ENCODE peak calls at places on chromosomes 6 and 20, in five cellular contexts. One of them, this sample, is unnamed. For H3K27me3, the result is how much of the 10 kb centered on the place peaks cover.

GRCh38 chr20:38893485-38894090 is 32.6 kb upstream of the FAM83D start:
- DNase-seq in fibroblast of lung: peak
- DNase-seq in HepG2: peak
- DNase-seq in neuronal stem cell: peak
- DNase-seq in stomach: peak
- DNase-seq in this sample: peak

GRCh38 chr6:9428416-9429172 is 986.3 kb downstream of the TFAP2A start:
- DNase-seq in fibroblast of lung: peak
- DNase-seq in HepG2: no peak
- DNase-seq in neuronal stem cell: no peak
- DNase-seq in stomach: no peak
- DNase-seq in this sample: no peak

GRCh38 chr20:3815703-3816315 is 4.5 kb upstream of the AP5S1 start:
- DNase-seq in fibroblast of lung: no peak
- DNase-seq in HepG2: no peak
- DNase-seq in neuronal stem cell: no peak
- DNase-seq in stomach: no peak
- DNase-seq in this sample: no peak

GRCh38 chr20:48422242-48422960 is 405.4 kb downstream of the PREX1 start:
- DNase-seq in fibroblast of lung: no peak
- DNase-seq in HepG2: no peak
- DNase-seq in neuronal stem cell: no peak
- DNase-seq in stomach: no peak
- DNase-seq in this sample: no peak

GRCh38 chr6:166602928-166603690 is 16.6 kb upstream of the RAMACL start:
- DNase-seq in fibroblast of lung: no peak
- DNase-seq in HepG2: no peak
- DNase-seq in neuronal stem cell: no peak
- DNase-seq in stomach: no peak
- DNase-seq in this sample: no peak

GRCh38 chr6:1606533-1607235 is 3.0 kb upstream of the FOXC1 start:
- DNase-seq in fibroblast of lung: no peak
- DNase-seq in HepG2: no peak
- DNase-seq in neuronal stem cell: no peak
- DNase-seq in stomach: no peak
- DNase-seq in this sample: peak

GRCh38 chr20:58545565-58546195 is 30.5 kb upstream of the APCDD1L start:
- DNase-seq in fibroblast of lung: no peak
- DNase-seq in HepG2: no peak
- DNase-seq in neuronal stem cell: no peak
- DNase-seq in stomach: peak
- DNase-seq in this sample: no peak

GRCh38 chr20:42749548-42749947 is 440.2 kb downstream of the PTPRT start:
- DNase-seq in fibroblast of lung: no peak
- DNase-seq in HepG2: no peak
- DNase-seq in neuronal stem cell: no peak
- DNase-seq in stomach: no peak
- DNase-seq in this sample: no peak

GRCh38 chr20:44701116-44701865 is 13.9 kb upstream of the CCN5 start:
- DNase-seq in fibroblast of lung: peak
- DNase-seq in HepG2: peak
- DNase-seq in neuronal stem cell: no peak
- DNase-seq in stomach: no peak
- DNase-seq in this sample: peak

GRCh38 chr20:31543966-31544598 is 29.8 kb downstream of the HM13 start:
- DNase-seq in fibroblast of lung: peak
- DNase-seq in HepG2: no peak
- DNase-seq in neuronal stem cell: no peak
- DNase-seq in stomach: no peak
- DNase-seq in this sample: no peak

GRCh38 chr20:24379116-24379927 is 90.1 kb upstream of the SYNDIG1 start:
- DNase-seq in fibroblast of lung: peak
- DNase-seq in HepG2: no peak
- DNase-seq in neuronal stem cell: no peak
- DNase-seq in stomach: no peak
- DNase-seq in this sample: no peak

GRCh38 chr20:14633507-14633906 is 296.1 kb upstream of the FLRT3 start:
- DNase-seq in fibroblast of lung: no peak
- DNase-seq in HepG2: no peak
- DNase-seq in neuronal stem cell: no peak
- DNase-seq in stomach: no peak
- DNase-seq in this sample: no peak

GRCh38 chr6:90415178-90415577 is 118.5 kb upstream of the BACH2 start:
- DNase-seq in fibroblast of lung: no peak
- DNase-seq in HepG2: no peak
- DNase-seq in neuronal stem cell: no peak
- DNase-seq in stomach: no peak
- DNase-seq in this sample: no peak

GRCh38 chr20:47764154-47764734 is 21.0 kb downstream of the SULF2 start:
- DNase-seq in fibroblast of lung: no peak
- DNase-seq in HepG2: no peak
- DNase-seq in neuronal stem cell: no peak
- DNase-seq in stomach: no peak
- DNase-seq in this sample: no peak

GRCh38 chr6:37518116-37518515 is 18.4 kb upstream of the CCDC167 start:
- DNase-seq in fibroblast of lung: no peak
- DNase-seq in HepG2: no peak
- DNase-seq in neuronal stem cell: no peak
- DNase-seq in stomach: no peak
- DNase-seq in this sample: no peak

GRCh38 chr20:34983995-34984735 is 28.5 kb downstream of the MYH7B start:
- DNase-seq in fibroblast of lung: no peak
- DNase-seq in HepG2: no peak
- DNase-seq in neuronal stem cell: no peak
- DNase-seq in stomach: no peak
- DNase-seq in this sample: peak

GRCh38 chr6:15063253-15063853 is 182.5 kb upstream of the JARID2 start:
- DNase-seq in fibroblast of lung: no peak
- DNase-seq in HepG2: peak
- DNase-seq in neuronal stem cell: no peak
- DNase-seq in stomach: no peak
- DNase-seq in this sample: no peak

GRCh38 chr6:125550892-125551291 is 198.5 kb upstream of the HEY2 start:
- DNase-seq in fibroblast of lung: no peak
- DNase-seq in HepG2: no peak
- DNase-seq in neuronal stem cell: no peak
- DNase-seq in stomach: no peak
- DNase-seq in this sample: no peak

GRCh38 chr6:134503542-134504281 is 185.8 kb upstream of the SGK1 start:
- DNase-seq in fibroblast of lung: no peak
- DNase-seq in HepG2: no peak
- DNase-seq in neuronal stem cell: no peak
- DNase-seq in stomach: no peak
- DNase-seq in this sample: no peak

DNA sequence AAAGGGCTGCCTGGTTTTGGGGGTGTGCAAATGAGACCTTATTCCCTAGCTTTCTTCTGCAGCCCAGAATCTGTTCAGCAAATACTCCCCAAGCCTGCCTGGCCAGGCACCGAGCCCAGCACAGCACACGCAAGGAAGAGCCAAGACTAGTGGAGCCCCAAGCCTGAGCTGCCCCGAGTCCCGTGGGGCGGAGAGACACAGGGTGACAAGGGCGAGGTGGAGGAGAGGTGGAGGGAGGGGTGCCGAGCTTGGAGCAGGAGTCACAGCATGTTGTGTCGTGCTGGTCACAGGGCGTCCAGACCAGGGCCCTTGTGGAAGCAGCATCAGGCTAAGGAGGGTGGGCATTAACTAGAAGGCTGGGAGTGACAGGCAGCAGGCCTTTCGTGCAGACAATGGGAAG is 391.6 kb downstream of the TAF4 start:
- DNase-seq in fibroblast of lung: no peak
- DNase-seq in HepG2: no peak
- DNase-seq in neuronal stem cell: no peak
- DNase-seq in stomach: no peak
- DNase-seq in this sample: no peak
- H3K27me3 ChIP-seq in fibroblast of lung: under half
- H3K27me3 ChIP-seq in HepG2: under half
- H3K27me3 ChIP-seq in neuronal stem cell: under half
- H3K27me3 ChIP-seq in stomach: under half
- H3K27me3 ChIP-seq in this sample: under half

GRCh38 chr6:27295301-27296079 is 16.6 kb downstream of the POM121L2 start:
- DNase-seq in fibroblast of lung: peak
- DNase-seq in HepG2: peak
- DNase-seq in neuronal stem cell: no peak
- DNase-seq in stomach: no peak
- DNase-seq in this sample: peak
- H3K4me3 ChIP-seq in fibroblast of lung: peak
- H3K4me3 ChIP-seq in HepG2: peak
- H3K4me3 ChIP-seq in neuronal stem cell: peak
- H3K4me3 ChIP-seq in stomach: no peak
- H3K4me3 ChIP-seq in this sample: peak

DNA sequence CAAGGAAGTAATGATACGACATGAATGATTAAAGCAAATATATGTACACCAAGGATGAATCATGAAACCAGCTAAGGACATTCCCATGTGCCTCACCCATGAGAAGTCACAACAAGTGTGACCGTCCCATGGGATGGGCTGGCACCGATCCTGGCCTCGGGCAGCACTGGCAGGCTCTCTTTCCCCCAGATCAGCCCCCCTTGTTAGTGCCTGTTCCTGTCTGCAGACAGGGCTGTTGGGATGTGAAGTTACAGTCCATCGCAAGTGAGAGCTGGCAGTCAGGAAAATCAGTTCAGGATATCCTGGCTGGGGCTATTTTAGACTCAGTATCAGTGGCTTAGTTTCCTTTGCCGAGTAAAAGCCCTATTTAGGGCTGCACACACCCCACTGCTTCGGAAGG is 129.2 kb upstream of the SNX9 start:
- DNase-seq in fibroblast of lung: no peak
- DNase-seq in HepG2: no peak
- DNase-seq in neuronal stem cell: no peak
- DNase-seq in stomach: peak
- DNase-seq in this sample: no peak
- H3K27me3 ChIP-seq in fibroblast of lung: under half
- H3K27me3 ChIP-seq in HepG2: under half
- H3K27me3 ChIP-seq in neuronal stem cell: under half
- H3K27me3 ChIP-seq in stomach: under half
- H3K27me3 ChIP-seq in this sample: under half

GRCh38 chr6:33789550-33789895 is 593 bp upstream of the LEMD2 start:
- DNase-seq in fibroblast of lung: no peak
- DNase-seq in HepG2: no peak
- DNase-seq in neuronal stem cell: no peak
- DNase-seq in stomach: no peak
- DNase-seq in this sample: no peak
- H3K4me3 ChIP-seq in fibroblast of lung: peak
- H3K4me3 ChIP-seq in HepG2: no peak
- H3K4me3 ChIP-seq in neuronal stem cell: peak
- H3K4me3 ChIP-seq in stomach: peak
- H3K4me3 ChIP-seq in this sample: peak

DNA sequence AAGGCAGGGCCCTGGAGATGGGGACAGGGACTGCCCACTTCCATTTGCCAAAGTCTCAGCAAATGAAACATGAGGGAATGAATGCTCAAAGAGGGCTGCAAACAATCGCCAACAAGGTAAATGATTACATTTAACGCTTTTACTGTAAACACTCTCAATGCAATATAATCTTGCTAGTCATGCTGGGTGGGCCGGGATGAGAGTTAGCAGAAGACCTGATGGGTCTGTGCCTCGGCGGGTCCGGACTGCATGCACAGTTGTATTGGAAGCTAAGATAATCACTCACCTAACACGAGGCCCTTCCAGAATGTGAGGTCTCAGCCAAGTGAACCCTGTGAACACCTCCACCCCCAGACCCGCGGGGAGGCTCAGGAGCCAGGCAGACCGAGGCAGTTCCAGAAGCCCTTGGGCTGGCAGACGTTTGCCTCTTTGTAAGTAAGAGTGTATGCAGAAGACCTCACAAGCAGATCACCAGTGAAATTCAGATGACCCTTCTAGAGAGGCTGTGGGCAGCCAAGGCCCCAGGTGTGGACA is 4.7 kb upstream of the SLCO4A1 start:
- DNase-seq in fibroblast of lung: no peak
- DNase-seq in HepG2: no peak
- DNase-seq in neuronal stem cell: no peak
- DNase-seq in stomach: no peak
- DNase-seq in this sample: no peak
- H3K27me3 ChIP-seq in fibroblast of lung: under half
- H3K27me3 ChIP-seq in HepG2: under half
- H3K27me3 ChIP-seq in neuronal stem cell: half or more
- H3K27me3 ChIP-seq in stomach: under half
- H3K27me3 ChIP-seq in this sample: under half

GRCh38 chr6:16322666-16323312 is 84.4 kb downstream of the GMPR start:
- DNase-seq in fibroblast of lung: peak
- DNase-seq in HepG2: no peak
- DNase-seq in neuronal stem cell: no peak
- DNase-seq in stomach: peak
- DNase-seq in this sample: no peak
- H3K4me3 ChIP-seq in fibroblast of lung: no peak
- H3K4me3 ChIP-seq in HepG2: no peak
- H3K4me3 ChIP-seq in neuronal stem cell: no peak
- H3K4me3 ChIP-seq in stomach: no peak
- H3K4me3 ChIP-seq in this sample: no peak

DNA sequence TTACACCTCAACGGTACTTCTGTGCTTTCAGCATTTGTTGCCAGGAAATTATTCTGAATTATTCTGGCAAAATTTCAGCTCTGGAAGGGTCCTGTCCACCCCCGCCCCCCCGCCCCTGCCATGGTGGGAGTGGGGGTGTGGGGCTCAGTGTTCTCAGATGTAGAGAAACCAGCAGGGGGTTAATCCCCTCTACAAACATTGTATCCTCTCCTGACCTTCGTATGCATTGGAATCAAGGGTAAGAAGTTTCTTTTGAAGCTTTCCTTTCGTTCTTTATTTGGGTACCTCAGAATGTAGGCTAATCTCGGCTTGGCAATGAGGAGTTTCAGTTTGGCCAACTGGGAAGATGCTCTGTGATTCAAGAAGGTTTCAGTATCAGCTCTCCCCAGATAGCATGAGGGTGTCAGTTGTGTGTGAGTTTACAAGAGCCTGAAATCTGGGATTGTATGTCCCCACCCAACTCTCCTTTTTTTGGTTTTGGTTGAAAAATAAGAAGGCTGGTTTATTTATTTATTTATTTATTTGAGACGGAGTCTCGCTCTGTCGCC is 25.5 kb upstream of the OLIG3 start:
- DNase-seq in fibroblast of lung: no peak
- DNase-seq in HepG2: no peak
- DNase-seq in neuronal stem cell: no peak
- DNase-seq in stomach: no peak
- DNase-seq in this sample: no peak
- H3K27me3 ChIP-seq in fibroblast of lung: under half
- H3K27me3 ChIP-seq in HepG2: under half
- H3K27me3 ChIP-seq in neuronal stem cell: under half
- H3K27me3 ChIP-seq in stomach: under half
- H3K27me3 ChIP-seq in this sample: under half

GRCh38 chr20:50690562-50690978 is 772 bp downstream of the RIPOR3 start:
- DNase-seq in fibroblast of lung: no peak
- DNase-seq in HepG2: no peak
- DNase-seq in neuronal stem cell: peak
- DNase-seq in stomach: no peak
- DNase-seq in this sample: no peak
- H3K4me3 ChIP-seq in fibroblast of lung: peak
- H3K4me3 ChIP-seq in HepG2: no peak
- H3K4me3 ChIP-seq in neuronal stem cell: peak
- H3K4me3 ChIP-seq in stomach: peak
- H3K4me3 ChIP-seq in this sample: no peak

GRCh38 chr20:40685349-40685748 is 3.7 kb downstream of the MAFB start:
- DNase-seq in fibroblast of lung: no peak
- DNase-seq in HepG2: no peak
- DNase-seq in neuronal stem cell: no peak
- DNase-seq in stomach: no peak
- DNase-seq in this sample: no peak
- H3K27me3 ChIP-seq in fibroblast of lung: under half
- H3K27me3 ChIP-seq in HepG2: under half
- H3K27me3 ChIP-seq in neuronal stem cell: half or more
- H3K27me3 ChIP-seq in stomach: under half
- H3K27me3 ChIP-seq in this sample: under half